ENCODE peak calls at places on chromosomes 5 and 9, in nine cellular contexts. One of them, this sample, is unnamed.
A peak's percentile ranks its signal among the peaks of the same experiment; 100 is the strongest.

GRCh38 chr9:88593537-88594185 is 58.7 kb downstream of the NXNL2 start:
- DNase-seq in mesendoderm: peak; percentile 22
- DNase-seq in right lobe of liver: no peak
- DNase-seq in midbrain: peak; percentile 35
- DNase-seq in NCI-H345: no peak
- DNase-seq in SJCRH30: peak; percentile 53
- DNase-seq in kidney: no peak
- DNase-seq in psoas muscle: no peak
- DNase-seq in AG08396: peak; percentile 41
- DNase-seq in this sample: no peak

GRCh38 chr9:78549711-78550110 is 252.8 kb downstream of the PSAT1 start:
- DNase-seq in mesendoderm: peak; percentile 42
- DNase-seq in right lobe of liver: no peak
- DNase-seq in midbrain: no peak
- DNase-seq in NCI-H345: no peak
- DNase-seq in SJCRH30: no peak
- DNase-seq in kidney: no peak
- DNase-seq in psoas muscle: no peak
- DNase-seq in AG08396: no peak
- DNase-seq in this sample: no peak

GRCh38 chr5:180670157-180670556 is 20.8 kb upstream of the FLT4 start:
- DNase-seq in mesendoderm: no peak
- DNase-seq in right lobe of liver: no peak
- DNase-seq in midbrain: no peak
- DNase-seq in NCI-H345: no peak
- DNase-seq in SJCRH30: no peak
- DNase-seq in kidney: no peak
- DNase-seq in psoas muscle: no peak
- DNase-seq in AG08396: no peak
- DNase-seq in this sample: no peak

GRCh38 chr5:174084691-174085154 is 39.2 kb downstream of the NSG2 start:
- DNase-seq in mesendoderm: no peak
- DNase-seq in right lobe of liver: no peak
- DNase-seq in midbrain: no peak
- DNase-seq in NCI-H345: no peak
- DNase-seq in SJCRH30: no peak
- DNase-seq in kidney: no peak
- DNase-seq in psoas muscle: no peak
- DNase-seq in AG08396: no peak
- DNase-seq in this sample: no peak

GRCh38 chr9:87970602-87971001 is 3.7 kb downstream of the CDK20 start:
- DNase-seq in mesendoderm: no peak
- DNase-seq in right lobe of liver: no peak
- DNase-seq in midbrain: no peak
- DNase-seq in NCI-H345: no peak
- DNase-seq in SJCRH30: no peak
- DNase-seq in kidney: no peak
- DNase-seq in psoas muscle: no peak
- DNase-seq in AG08396: no peak
- DNase-seq in this sample: no peak

GRCh38 chr9:80605129-80605528 is 1033.4 kb downstream of the TLE4 start:
- DNase-seq in mesendoderm: peak; percentile 72
- DNase-seq in right lobe of liver: no peak
- DNase-seq in midbrain: peak; percentile 2
- DNase-seq in NCI-H345: no peak
- DNase-seq in SJCRH30: peak; percentile 66
- DNase-seq in kidney: no peak
- DNase-seq in psoas muscle: no peak
- DNase-seq in AG08396: peak; percentile 7
- DNase-seq in this sample: no peak

GRCh38 chr9:126495411-126496180 is 118.1 kb upstream of the LMX1B start:
- DNase-seq in mesendoderm: no peak
- DNase-seq in right lobe of liver: no peak
- DNase-seq in midbrain: no peak
- DNase-seq in NCI-H345: no peak
- DNase-seq in SJCRH30: no peak
- DNase-seq in kidney: peak; percentile 32
- DNase-seq in psoas muscle: no peak
- DNase-seq in AG08396: no peak
- DNase-seq in this sample: peak; percentile 49

GRCh38 chr9:10876333-10876732 is 263.5 kb upstream of the PTPRD start:
- DNase-seq in mesendoderm: no peak
- DNase-seq in right lobe of liver: no peak
- DNase-seq in midbrain: no peak
- DNase-seq in NCI-H345: no peak
- DNase-seq in SJCRH30: no peak
- DNase-seq in kidney: no peak
- DNase-seq in psoas muscle: no peak
- DNase-seq in AG08396: no peak
- DNase-seq in this sample: no peak

GRCh38 chr5:107948377-107948776 is 277.6 kb upstream of the EFNA5 start:
- DNase-seq in mesendoderm: no peak
- DNase-seq in right lobe of liver: no peak
- DNase-seq in midbrain: no peak
- DNase-seq in NCI-H345: peak; percentile 60
- DNase-seq in SJCRH30: peak; percentile 12
- DNase-seq in kidney: no peak
- DNase-seq in psoas muscle: no peak
- DNase-seq in AG08396: no peak
- DNase-seq in this sample: no peak

GRCh38 chr9:108680946-108681345 is 174.8 kb downstream of the ACTL7B start:
- DNase-seq in mesendoderm: no peak
- DNase-seq in right lobe of liver: no peak
- DNase-seq in midbrain: no peak
- DNase-seq in NCI-H345: no peak
- DNase-seq in SJCRH30: no peak
- DNase-seq in kidney: no peak
- DNase-seq in psoas muscle: no peak
- DNase-seq in AG08396: no peak
- DNase-seq in this sample: no peak

GRCh38 chr5:111134080-111134479 is 41.9 kb downstream of the WDR36 start:
- DNase-seq in mesendoderm: no peak
- DNase-seq in right lobe of liver: no peak
- DNase-seq in midbrain: no peak
- DNase-seq in NCI-H345: no peak
- DNase-seq in SJCRH30: no peak
- DNase-seq in kidney: no peak
- DNase-seq in psoas muscle: no peak
- DNase-seq in AG08396: peak; percentile 30
- DNase-seq in this sample: no peak